ENCODE peak calls at places on chromosome 7, in five cellular contexts. I, Y, Z, L and V are unnamed samples.

GRCh38 chr7:26372738-26373137 is 81.1 kb downstream of the SNX10 start:
- DNase-seq in I (no peak), Y (no peak), Z (no peak), L (no peak), V (no peak)

GRCh38 chr7:131285558-131285957 is 42.1 kb upstream of the MKLN1 start:
- DNase-seq in I (no peak), Y (no peak), Z (no peak), L (no peak), V (no peak)

GRCh38 chr7:43071604-43072003 is 40.8 kb upstream of the HECW1 start:
- DNase-seq in I (no peak), Y (no peak), Z (no peak), L (peak; percentile 69), V (no peak)

GRCh38 chr7:127514499-127514898 is 70.9 kb downstream of the GCC1 start:
- DNase-seq in I (no peak), Y (no peak), Z (peak; percentile 23), L (no peak), V (no peak)

GRCh38 chr7:129872054-129872453 is 80.7 kb downstream of the UBE2H start:
- DNase-seq in I (no peak), Y (no peak), Z (no peak), L (no peak), V (no peak)

GRCh38 chr7:123661765-123662164 is 6.1 kb downstream of the LMOD2 start:
- DNase-seq in I (no peak), Y (no peak), Z (no peak), L (no peak), V (no peak)

GRCh38 chr7:137026176-137026500 is 157.7 kb downstream of the CHRM2 start:
- DNase-seq in I (no peak), Y (no peak), Z (no peak), L (no peak), V (no peak)

GRCh38 chr7:138125598-138126111 is 49.4 kb downstream of the AKR1D1 start:
- DNase-seq in I (peak; percentile 50), Y (no peak), Z (no peak), L (no peak), V (peak; percentile 21)

GRCh38 chr7:71283802-71284201 is 151.9 kb downstream of the GALNT17 start:
- DNase-seq in I (no peak), Y (no peak), Z (no peak), L (no peak), V (no peak)

GRCh38 chr7:114104035-114104434 is 185.2 kb upstream of the PPP1R3A start:
- DNase-seq in I (no peak), Y (no peak), Z (no peak), L (no peak), V (no peak)

GRCh38 chr7:80858141-80858903 is 60.5 kb downstream of the SEMA3C start:
- DNase-seq in I (no peak), Y (no peak), Z (peak; percentile 50), L (no peak), V (no peak)

GRCh38 chr7:150983893-150984368 is 5.8 kb upstream of the KCNH2 start:
- DNase-seq in I (no peak), Y (no peak), Z (no peak), L (no peak), V (no peak)

GRCh38 chr7:158386866-158387820 is 200.5 kb downstream of the PTPRN2 start:
- DNase-seq in I (no peak), Y (no peak), Z (no peak), L (no peak), V (no peak)

GRCh38 chr7:110253083-110253482 is 837.8 kb upstream of the LRRN3 start:
- DNase-seq in I (no peak), Y (no peak), Z (no peak), L (no peak), V (no peak)

GRCh38 chr7:88599528-88599927 is 160.0 kb upstream of the ZNF804B start:
- DNase-seq in I (no peak), Y (no peak), Z (no peak), L (no peak), V (no peak)

GRCh38 chr7:152459724-152460251 is 24.0 kb upstream of the KMT2C start:
- DNase-seq in I (no peak), Y (no peak), Z (no peak), L (no peak), V (no peak)

GRCh38 chr7:151168022-151168786 is 710 bp upstream of the GBX1 start:
- DNase-seq in I (no peak), Y (peak; percentile 73), Z (no peak), L (no peak), V (peak; percentile 67)

GRCh38 chr7:54278847-54279246 is 263.3 kb upstream of the VSTM2A start:
- DNase-seq in I (no peak), Y (no peak), Z (no peak), L (no peak), V (no peak)

GRCh38 chr7:73615886-73616285 is 8.4 kb downstream of the MLXIPL start:
- DNase-seq in I (no peak), Y (no peak), Z (no peak), L (no peak), V (no peak)

GRCh38 chr7:83210459-83210858 is 47.8 kb upstream of the PCLO start:
- DNase-seq in I (no peak), Y (no peak), Z (no peak), L (no peak), V (no peak)

DNA sequence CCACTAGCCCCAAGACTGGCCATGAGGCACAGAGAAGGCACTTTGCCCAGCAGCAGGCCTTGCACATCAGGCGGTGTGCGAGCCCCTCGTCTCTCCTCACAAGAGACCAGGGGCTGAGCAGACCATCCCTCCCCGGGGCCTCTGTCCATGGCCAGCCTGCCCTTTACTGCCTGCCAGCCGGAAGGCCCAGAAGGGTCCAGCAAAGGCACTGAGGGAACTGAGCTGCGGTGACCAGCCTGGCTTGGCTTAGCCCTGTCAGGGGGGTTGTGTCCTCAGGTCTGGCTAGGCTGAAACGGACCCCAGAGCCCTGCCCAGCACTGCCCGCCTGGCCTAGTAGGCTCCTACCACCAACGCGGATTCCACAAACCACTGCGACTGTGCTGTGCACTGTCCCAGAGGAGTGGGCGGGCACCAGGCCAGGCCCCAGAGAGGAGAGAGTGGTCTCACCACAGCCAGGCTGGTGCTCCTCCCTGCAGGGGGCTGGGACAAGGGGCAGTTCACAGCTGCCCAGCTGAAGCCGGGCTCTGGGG is 16.6 kb downstream of the CAMK2B start:
- DNase-seq in I (no peak), Y (no peak), Z (no peak), L (no peak), V (no peak)
- TF ChIP-seq TAF1 in I (no peak), Y (no peak), Z (no peak), L (no peak), V (no peak)

DNA sequence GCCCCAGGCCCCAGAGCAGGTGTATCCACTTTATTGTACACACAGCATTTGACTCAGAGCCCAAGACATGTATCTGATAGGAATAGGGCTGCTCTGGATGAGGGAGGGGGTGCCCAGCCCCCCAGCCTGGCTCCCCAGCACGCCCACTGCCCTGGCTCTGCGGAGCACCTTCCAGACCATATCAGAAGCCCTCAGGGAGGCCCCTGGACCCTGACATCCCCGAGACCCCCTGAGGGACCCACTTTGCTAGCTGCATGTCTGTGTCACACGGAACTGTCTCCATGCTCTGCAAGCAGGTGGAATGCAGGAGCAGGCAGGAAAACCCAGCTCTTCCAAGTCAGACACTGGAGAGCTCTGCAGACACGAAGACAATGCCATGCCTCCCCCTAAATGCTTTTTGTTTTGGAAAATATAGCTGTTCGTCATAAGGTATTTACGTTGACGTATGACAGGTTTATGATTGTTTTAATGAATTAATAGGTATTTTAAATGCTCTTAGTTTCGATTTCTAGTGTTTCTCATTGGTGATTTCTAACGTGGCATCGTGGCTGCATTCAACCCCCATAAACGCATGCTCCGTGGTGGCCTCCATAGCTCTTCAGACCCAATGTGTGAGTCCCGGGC is 92.8 kb upstream of the INSIG1 start:
- DNase-seq in I (no peak), Y (no peak), Z (no peak), L (no peak), V (no peak)
- TF ChIP-seq POLR2A in I (no peak), Y (no peak), Z (no peak), L (no peak), V (no peak)

GRCh38 chr7:141776374-141776773 is at the start of gene TAS2R4:
- DNase-seq in I (no peak), Y (no peak), Z (no peak), L (no peak), V (no peak)
- TF ChIP-seq POLR2AphosphoS5 in I (no peak), Y (no peak), Z (no peak), L (no peak), V (no peak)

GRCh38 chr7:45978010-45978681 is 57.1 kb upstream of the IGFBP3 start:
- DNase-seq in I (peak; percentile 8), Y (no peak), Z (peak; percentile 78), L (peak; percentile 41), V (no peak)

GRCh38 chr7:45977256-45977655 is 56.2 kb upstream of the IGFBP3 start:
- DNase-seq in I (no peak), Y (no peak), Z (no peak), L (no peak), V (no peak)

GRCh38 chr7:45979275-45980180 is 58.5 kb upstream of the IGFBP3 start:
- DNase-seq in I (no peak), Y (no peak), Z (no peak), L (no peak), V (no peak)

GRCh38 chr7:45980181-45980905 is 59.3 kb upstream of the IGFBP3 start:
- DNase-seq in I (no peak), Y (no peak), Z (no peak), L (no peak), V (no peak)

DNA sequence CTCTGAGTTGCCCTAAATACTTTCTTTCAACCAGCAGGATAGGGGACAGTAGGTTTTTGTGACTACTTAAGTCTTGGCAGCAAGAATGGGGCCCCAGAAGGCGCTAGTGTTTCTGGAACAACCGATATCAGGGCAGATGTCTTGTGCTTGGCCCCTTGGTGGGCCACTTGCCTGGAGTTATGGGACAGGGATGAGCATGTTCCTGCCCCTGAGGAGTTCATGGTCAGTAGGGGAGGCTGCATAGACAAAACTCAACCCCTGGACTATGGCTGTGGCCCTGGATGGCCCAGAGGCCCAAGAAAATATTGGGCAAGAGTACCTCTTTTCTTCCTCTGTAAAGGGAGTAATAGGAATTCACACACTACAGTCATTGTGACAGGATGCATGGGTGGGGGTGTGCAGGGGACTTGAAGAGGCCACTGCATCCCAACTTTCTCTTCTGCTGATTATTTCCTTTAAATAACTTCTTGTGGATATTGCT is 57.7 kb upstream of the IGFBP3 start:
- DNase-seq in I (no peak), Y (no peak), Z (no peak), L (no peak), V (no peak)
- TF ChIP-seq TAF1 in I (no peak), Y (no peak), Z (no peak), L (no peak), V (no peak)

GRCh38 chr7:1466524-1467271 is 7.4 kb upstream of the MICALL2 start:
- DNase-seq in I (no peak), Y (no peak), Z (peak; percentile 93), L (no peak), V (no peak)
- TF ChIP-seq POLR2A in I (no peak), Y (no peak), Z (no peak), L (peak; percentile 21), V (no peak)

GRCh38 chr7:102103027-102103372 is 183.7 kb upstream of the SH2B2 start:
- DNase-seq in I (no peak), Y (no peak), Z (no peak), L (no peak), V (no peak)

GRCh38 chr7:102098986-102099385 is 187.7 kb upstream of the SH2B2 start:
- DNase-seq in I (no peak), Y (no peak), Z (no peak), L (no peak), V (no peak)

GRCh38 chr7:102101926-102102325 is 184.7 kb upstream of the SH2B2 start:
- DNase-seq in I (no peak), Y (no peak), Z (no peak), L (no peak), V (no peak)

GRCh38 chr7:102099474-102099873 is 187.2 kb upstream of the SH2B2 start:
- DNase-seq in I (no peak), Y (no peak), Z (no peak), L (no peak), V (no peak)

GRCh38 chr7:102101111-102101551 is 185.5 kb upstream of the SH2B2 start:
- DNase-seq in I (no peak), Y (no peak), Z (no peak), L (no peak), V (no peak)
- TF ChIP-seq POLR2AphosphoS5 in I (no peak), Y (no peak), Z (no peak), L (no peak), V (no peak)